ENCODE peak calls at places on chromosome 1, in nine cellular contexts. Q, X, H, G, Z, S, U, V and F are unnamed samples.

GRCh38 chr1:31587720-31588423 is 11.6 kb downstream of the TINAGL1 start:
- DNase-seq in Q (no peak), X (no peak), H (peak), G (no peak), Z (peak), S (peak), U (peak), V (peak), F (peak)

GRCh38 chr1:27554293-27554692 is 49.7 kb downstream of the AHDC1 start:
- DNase-seq in Q (no peak), X (no peak), H (no peak), G (no peak), Z (no peak), S (no peak), U (no peak), V (no peak), F (no peak)

GRCh38 chr1:53076721-53077598 is 14.9 kb downstream of the PODN start:
- DNase-seq in Q (no peak), X (no peak), H (no peak), G (no peak), Z (no peak), S (no peak), U (no peak), V (no peak), F (no peak)

GRCh38 chr1:173164686-173165085 is 42.4 kb downstream of the TNFSF4 start:
- DNase-seq in Q (no peak), X (no peak), H (no peak), G (no peak), Z (no peak), S (no peak), U (no peak), V (no peak), F (no peak)

GRCh38 chr1:220458936-220459335 is 69.0 kb upstream of the MARK1 start:
- DNase-seq in Q (no peak), X (no peak), H (no peak), G (no peak), Z (no peak), S (no peak), U (no peak), V (no peak), F (no peak)

GRCh38 chr1:202056644-202057334 is 46.4 kb downstream of the ELF3 start:
- DNase-seq in Q (no peak), X (peak), H (no peak), G (no peak), Z (no peak), S (no peak), U (no peak), V (no peak), F (no peak)

GRCh38 chr1:70487910-70488665 is 77.0 kb downstream of the CTH start:
- DNase-seq in Q (no peak), X (peak), H (no peak), G (no peak), Z (peak), S (peak), U (peak), V (peak), F (peak)

GRCh38 chr1:117367769-117368059 is 465 bp downstream of the MAN1A2 start:
- DNase-seq in Q (no peak), X (no peak), H (peak), G (no peak), Z (no peak), S (no peak), U (no peak), V (no peak), F (no peak)

GRCh38 chr1:119702384-119702783 is 9.3 kb upstream of the PHGDH start:
- DNase-seq in Q (no peak), X (no peak), H (no peak), G (no peak), Z (peak), S (no peak), U (peak), V (no peak), F (no peak)

GRCh38 chr1:95640746-95641145 is 406.7 kb downstream of the RWDD3 start:
- DNase-seq in Q (no peak), X (peak), H (no peak), G (no peak), Z (peak), S (no peak), U (peak), V (peak), F (peak)

GRCh38 chr1:226891846-226892533 is 21.6 kb downstream of the PSEN2 start:
- DNase-seq in Q (no peak), X (no peak), H (no peak), G (no peak), Z (peak), S (no peak), U (no peak), V (no peak), F (no peak)

GRCh38 chr1:145995148-145995851 is 1.1 kb downstream of the TXNIP start:
- DNase-seq in Q (no peak), X (no peak), H (no peak), G (no peak), Z (no peak), S (no peak), U (no peak), V (no peak), F (no peak)

GRCh38 chr1:94755675-94756074 is 64.5 kb upstream of the SLC44A3 start:
- DNase-seq in Q (peak), X (no peak), H (peak), G (no peak), Z (peak), S (no peak), U (peak), V (peak), F (peak)

GRCh38 chr1:9671377-9672140 is 20.0 kb downstream of the PIK3CD start:
- DNase-seq in Q (no peak), X (no peak), H (no peak), G (no peak), Z (peak), S (no peak), U (no peak), V (no peak), F (peak)

GRCh38 chr1:205535866-205536758 is 31.6 kb downstream of the CDK18 start:
- DNase-seq in Q (no peak), X (no peak), H (no peak), G (no peak), Z (no peak), S (no peak), U (no peak), V (no peak), F (no peak)

GRCh38 chr1:179302076-179302475 is 8.5 kb downstream of the SOAT1 start:
- DNase-seq in Q (no peak), X (no peak), H (no peak), G (no peak), Z (peak), S (no peak), U (no peak), V (no peak), F (no peak)

GRCh38 chr1:15617874-15618684 is 821 bp downstream of the DDI2 start:
- DNase-seq in Q (no peak), X (peak), H (peak), G (no peak), Z (peak), S (no peak), U (no peak), V (peak), F (peak)

GRCh38 chr1:10788592-10789006 is 7.8 kb downstream of the CASZ1 start:
- DNase-seq in Q (no peak), X (no peak), H (no peak), G (no peak), Z (no peak), S (peak), U (no peak), V (peak), F (peak)